ENCODE peak calls at places on chromosomes 16 and 17, in seven cellular contexts. One of them, this sample, is unnamed.
A peak's percentile ranks its signal among the peaks of the same experiment; 100 is the strongest.

GRCh38 chr16:20799599-20799998 is 6.7 kb downstream of the ERI2 start:
- DNase-seq in Calu3: no peak
- DNase-seq in kidney epithelial cell: no peak
- DNase-seq in cardiac fibroblast: peak; percentile 44
- DNase-seq in BJ: no peak
- DNase-seq in HFF-Myc: no peak
- DNase-seq in left lung: no peak
- DNase-seq in this sample: peak; percentile 25

GRCh38 chr16:24986512-24987303 is 28.5 kb downstream of the ARHGAP17 start:
- DNase-seq in Calu3: no peak
- DNase-seq in kidney epithelial cell: no peak
- DNase-seq in cardiac fibroblast: peak; percentile 91
- DNase-seq in BJ: peak; percentile 47
- DNase-seq in HFF-Myc: no peak
- DNase-seq in left lung: no peak
- DNase-seq in this sample: no peak

GRCh38 chr16:51953541-51953940 is 593.4 kb downstream of the TOX3 start:
- DNase-seq in Calu3: no peak
- DNase-seq in kidney epithelial cell: no peak
- DNase-seq in cardiac fibroblast: no peak
- DNase-seq in BJ: no peak
- DNase-seq in HFF-Myc: no peak
- DNase-seq in left lung: no peak
- DNase-seq in this sample: no peak

GRCh38 chr17:333626-334396 is 18.8 kb downstream of the RPH3AL start:
- DNase-seq in Calu3: no peak
- DNase-seq in kidney epithelial cell: no peak
- DNase-seq in cardiac fibroblast: peak; percentile 27
- DNase-seq in BJ: no peak
- DNase-seq in HFF-Myc: no peak
- DNase-seq in left lung: peak; percentile 60
- DNase-seq in this sample: no peak

GRCh38 chr17:41527076-41528023 is 758 bp downstream of the KRT19 start:
- DNase-seq in Calu3: peak; percentile 80
- DNase-seq in kidney epithelial cell: no peak
- DNase-seq in cardiac fibroblast: no peak
- DNase-seq in BJ: no peak
- DNase-seq in HFF-Myc: no peak
- DNase-seq in left lung: no peak
- DNase-seq in this sample: no peak

GRCh38 chr16:67514382-67514828 is 14.2 kb upstream of the RIPOR1 start:
- DNase-seq in Calu3: peak; percentile 85
- DNase-seq in kidney epithelial cell: peak; percentile 53
- DNase-seq in cardiac fibroblast: peak; percentile 93
- DNase-seq in BJ: peak; percentile 24
- DNase-seq in HFF-Myc: peak; percentile 72
- DNase-seq in left lung: peak; percentile 82
- DNase-seq in this sample: peak; percentile 70

GRCh38 chr16:88649924-88650748 is 717 bp downstream of the CYBA start:
- DNase-seq in Calu3: no peak
- DNase-seq in kidney epithelial cell: no peak
- DNase-seq in cardiac fibroblast: peak; percentile 41
- DNase-seq in BJ: no peak
- DNase-seq in HFF-Myc: no peak
- DNase-seq in left lung: peak; percentile 71
- DNase-seq in this sample: peak; percentile 79

GRCh38 chr16:86913886-86914285 is 335.5 kb downstream of the FOXL1 start:
- DNase-seq in Calu3: no peak
- DNase-seq in kidney epithelial cell: no peak
- DNase-seq in cardiac fibroblast: no peak
- DNase-seq in BJ: no peak
- DNase-seq in HFF-Myc: no peak
- DNase-seq in left lung: no peak
- DNase-seq in this sample: no peak

GRCh38 chr17:80833952-80834895 is 157.4 kb upstream of the CHMP6 start:
- DNase-seq in Calu3: no peak
- DNase-seq in kidney epithelial cell: no peak
- DNase-seq in cardiac fibroblast: peak; percentile 79
- DNase-seq in BJ: peak; percentile 58
- DNase-seq in HFF-Myc: peak; percentile 80
- DNase-seq in left lung: peak; percentile 44
- DNase-seq in this sample: no peak

GRCh38 chr16:83200005-83200779 is 573.4 kb downstream of the CDH13 start:
- DNase-seq in Calu3: no peak
- DNase-seq in kidney epithelial cell: no peak
- DNase-seq in cardiac fibroblast: peak; percentile 48
- DNase-seq in BJ: no peak
- DNase-seq in HFF-Myc: no peak
- DNase-seq in left lung: no peak
- DNase-seq in this sample: no peak

GRCh38 chr17:236641-237405 is 55.4 kb upstream of the DOC2B start:
- DNase-seq in Calu3: no peak
- DNase-seq in kidney epithelial cell: no peak
- DNase-seq in cardiac fibroblast: no peak
- DNase-seq in BJ: no peak
- DNase-seq in HFF-Myc: no peak
- DNase-seq in left lung: peak; percentile 28
- DNase-seq in this sample: no peak

GRCh38 chr17:74907012-74907411 is 13.6 kb upstream of the FADS6 start:
- DNase-seq in Calu3: no peak
- DNase-seq in kidney epithelial cell: no peak
- DNase-seq in cardiac fibroblast: no peak
- DNase-seq in BJ: no peak
- DNase-seq in HFF-Myc: no peak
- DNase-seq in left lung: no peak
- DNase-seq in this sample: no peak

GRCh38 chr17:27038676-27039075 is 255.2 kb upstream of the WSB1 start:
- DNase-seq in Calu3: no peak
- DNase-seq in kidney epithelial cell: no peak
- DNase-seq in cardiac fibroblast: no peak
- DNase-seq in BJ: no peak
- DNase-seq in HFF-Myc: no peak
- DNase-seq in left lung: no peak
- DNase-seq in this sample: no peak

GRCh38 chr17:68600123-68600880 is 865 bp downstream of the FAM20A start:
- DNase-seq in Calu3: peak; percentile 62
- DNase-seq in kidney epithelial cell: no peak
- DNase-seq in cardiac fibroblast: no peak
- DNase-seq in BJ: no peak
- DNase-seq in HFF-Myc: no peak
- DNase-seq in left lung: peak; percentile 67
- DNase-seq in this sample: peak; percentile 49

GRCh38 chr16:10122546-10122945 is 59.7 kb downstream of the GRIN2A start:
- DNase-seq in Calu3: peak; percentile 72
- DNase-seq in kidney epithelial cell: no peak
- DNase-seq in cardiac fibroblast: peak; percentile 11
- DNase-seq in BJ: no peak
- DNase-seq in HFF-Myc: no peak
- DNase-seq in left lung: no peak
- DNase-seq in this sample: peak; percentile 7

GRCh38 chr17:35241520-35241919 is 1.4 kb upstream of the SLFN5 start:
- DNase-seq in Calu3: no peak
- DNase-seq in kidney epithelial cell: no peak
- DNase-seq in cardiac fibroblast: no peak
- DNase-seq in BJ: no peak
- DNase-seq in HFF-Myc: no peak
- DNase-seq in left lung: no peak
- DNase-seq in this sample: no peak

GRCh38 chr17:18235743-18236256 is 10.4 kb downstream of the LLGL1 start:
- DNase-seq in Calu3: peak; percentile 24
- DNase-seq in kidney epithelial cell: no peak
- DNase-seq in cardiac fibroblast: peak; percentile 54
- DNase-seq in BJ: no peak
- DNase-seq in HFF-Myc: peak; percentile 30
- DNase-seq in left lung: no peak
- DNase-seq in this sample: no peak

GRCh38 chr16:81263470-81264200 is 25.1 kb downstream of the BCO1 start:
- DNase-seq in Calu3: no peak
- DNase-seq in kidney epithelial cell: no peak
- DNase-seq in cardiac fibroblast: peak; percentile 22
- DNase-seq in BJ: no peak
- DNase-seq in HFF-Myc: no peak
- DNase-seq in left lung: peak; percentile 42
- DNase-seq in this sample: no peak
- TF ChIP-seq CTCF in Calu3: no peak
- TF ChIP-seq CTCF in kidney epithelial cell: no peak
- TF ChIP-seq CTCF in cardiac fibroblast: peak; percentile 26
- TF ChIP-seq CTCF in BJ: peak; percentile 23
- TF ChIP-seq CTCF in HFF-Myc: no peak
- TF ChIP-seq CTCF in left lung: no peak
- TF ChIP-seq CTCF in this sample: no peak

GRCh38 chr17:66522591-66523272 is 220.3 kb downstream of the PRKCA start:
- DNase-seq in Calu3: no peak
- DNase-seq in kidney epithelial cell: no peak
- DNase-seq in cardiac fibroblast: peak; percentile 33
- DNase-seq in BJ: no peak
- DNase-seq in HFF-Myc: no peak
- DNase-seq in left lung: no peak
- DNase-seq in this sample: no peak

GRCh38 chr17:66524848-66525247 is 222.4 kb downstream of the PRKCA start:
- DNase-seq in Calu3: no peak
- DNase-seq in kidney epithelial cell: no peak
- DNase-seq in cardiac fibroblast: no peak
- DNase-seq in BJ: no peak
- DNase-seq in HFF-Myc: no peak
- DNase-seq in left lung: no peak
- DNase-seq in this sample: no peak

GRCh38 chr17:66520986-66521385 is 218.6 kb downstream of the PRKCA start:
- DNase-seq in Calu3: no peak
- DNase-seq in kidney epithelial cell: no peak
- DNase-seq in cardiac fibroblast: no peak
- DNase-seq in BJ: no peak
- DNase-seq in HFF-Myc: no peak
- DNase-seq in left lung: no peak
- DNase-seq in this sample: no peak

GRCh38 chr17:66525338-66525737 is 222.9 kb downstream of the PRKCA start:
- DNase-seq in Calu3: no peak
- DNase-seq in kidney epithelial cell: no peak
- DNase-seq in cardiac fibroblast: no peak
- DNase-seq in BJ: no peak
- DNase-seq in HFF-Myc: no peak
- DNase-seq in left lung: no peak
- DNase-seq in this sample: no peak

DNA sequence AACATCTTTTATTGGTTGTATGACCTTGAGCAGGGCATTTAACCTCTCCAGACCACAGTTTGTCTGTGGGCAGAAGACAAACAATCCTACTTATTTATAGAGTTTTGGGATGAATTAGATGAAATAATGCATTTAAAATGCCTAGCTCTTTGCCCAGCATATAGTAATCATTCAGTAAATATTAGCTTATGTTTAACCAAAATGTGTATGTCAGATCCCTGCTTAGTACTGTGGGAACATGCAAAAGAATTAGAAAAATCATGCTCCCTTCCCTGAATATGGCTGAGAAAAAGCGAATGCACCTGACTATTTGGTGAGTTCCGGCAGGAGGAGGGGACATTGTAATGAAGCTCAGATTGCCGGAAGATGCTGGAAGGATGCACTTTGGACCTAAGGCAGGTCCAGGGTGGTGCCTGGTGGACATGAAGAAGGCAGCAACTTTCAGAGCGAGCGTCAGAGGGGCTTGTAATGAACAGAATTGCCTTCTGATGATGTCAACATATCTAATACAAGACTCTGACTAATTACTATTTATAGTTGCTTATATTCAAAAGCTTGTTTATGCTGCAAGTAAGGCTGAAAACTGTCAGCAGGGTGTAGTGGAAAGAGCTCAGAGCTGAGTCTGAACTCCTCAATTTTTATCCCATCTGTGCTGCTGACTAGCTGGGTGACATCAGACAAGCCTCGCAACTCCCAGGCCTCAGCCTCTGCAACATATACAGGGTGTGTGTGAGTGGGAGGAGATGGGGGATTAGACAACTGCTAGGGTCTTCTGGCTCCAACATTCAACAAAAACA is 221.2 kb downstream of the PRKCA start:
- DNase-seq in Calu3: no peak
- DNase-seq in kidney epithelial cell: no peak
- DNase-seq in cardiac fibroblast: peak; percentile 45
- DNase-seq in BJ: no peak
- DNase-seq in HFF-Myc: no peak
- DNase-seq in left lung: no peak
- DNase-seq in this sample: no peak
- TF ChIP-seq CTCF in Calu3: no peak
- TF ChIP-seq CTCF in kidney epithelial cell: no peak
- TF ChIP-seq CTCF in cardiac fibroblast: no peak
- TF ChIP-seq CTCF in BJ: no peak
- TF ChIP-seq CTCF in HFF-Myc: no peak
- TF ChIP-seq CTCF in left lung: no peak
- TF ChIP-seq CTCF in this sample: no peak

GRCh38 chr17:56000411-56000810 is 152.9 kb upstream of the ANKFN1 start:
- DNase-seq in Calu3: no peak
- DNase-seq in kidney epithelial cell: no peak
- DNase-seq in cardiac fibroblast: no peak
- DNase-seq in BJ: no peak
- DNase-seq in HFF-Myc: no peak
- DNase-seq in left lung: no peak
- DNase-seq in this sample: no peak

DNA sequence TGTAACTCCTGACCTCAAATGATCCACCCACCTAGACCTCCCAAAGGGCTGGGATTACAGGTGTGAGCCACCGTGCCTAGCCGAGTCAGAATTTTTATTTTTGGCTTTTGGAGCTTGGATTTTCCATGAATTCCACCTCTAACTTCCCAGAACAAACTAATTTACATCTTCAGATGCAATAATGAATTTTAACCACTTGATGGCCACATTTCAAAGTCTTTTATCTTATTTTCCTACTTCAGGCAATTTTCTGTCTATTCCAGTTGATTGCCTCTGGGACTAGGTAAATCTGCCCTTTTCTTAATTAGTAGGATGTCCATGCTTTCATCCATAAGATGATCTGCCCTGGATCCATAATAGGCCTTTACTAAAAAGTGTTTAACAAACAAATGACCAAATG is 156.4 kb upstream of the ANKFN1 start:
- DNase-seq in Calu3: no peak
- DNase-seq in kidney epithelial cell: no peak
- DNase-seq in cardiac fibroblast: no peak
- DNase-seq in BJ: no peak
- DNase-seq in HFF-Myc: no peak
- DNase-seq in left lung: no peak
- DNase-seq in this sample: no peak
- TF ChIP-seq CTCF in Calu3: no peak
- TF ChIP-seq CTCF in kidney epithelial cell: no peak
- TF ChIP-seq CTCF in cardiac fibroblast: no peak
- TF ChIP-seq CTCF in BJ: peak; percentile 17
- TF ChIP-seq CTCF in HFF-Myc: no peak
- TF ChIP-seq CTCF in left lung: no peak
- TF ChIP-seq CTCF in this sample: no peak

DNA sequence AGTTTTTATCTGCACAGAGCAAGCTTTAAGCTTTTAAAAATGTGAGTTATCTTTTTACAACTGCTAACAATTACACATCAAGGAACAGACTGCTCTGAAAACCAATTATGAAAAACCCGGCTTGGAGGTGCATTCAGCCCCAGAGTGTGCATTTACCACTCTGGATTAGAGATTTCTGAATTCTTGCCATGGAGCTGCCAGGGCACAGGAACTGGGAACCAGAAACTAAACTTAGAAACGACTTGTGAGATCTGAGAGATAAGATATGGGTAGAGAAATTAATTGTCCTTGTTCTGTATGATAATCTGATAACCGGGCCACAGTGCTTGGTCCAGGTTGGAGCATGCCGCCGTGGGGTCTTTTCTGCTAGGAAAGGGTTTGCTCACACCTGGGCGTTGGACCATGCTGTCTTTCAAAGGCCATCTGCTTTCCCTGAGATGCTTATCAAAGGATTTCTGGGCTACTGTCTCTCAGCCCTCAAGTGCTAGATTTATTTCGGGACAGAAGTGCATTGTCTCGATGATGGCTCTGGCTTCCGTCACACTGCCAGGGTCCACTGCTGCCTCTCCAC is 210.0 kb downstream of the MAF start:
- DNase-seq in Calu3: no peak
- DNase-seq in kidney epithelial cell: no peak
- DNase-seq in cardiac fibroblast: no peak
- DNase-seq in BJ: no peak
- DNase-seq in HFF-Myc: no peak
- DNase-seq in left lung: no peak
- DNase-seq in this sample: no peak
- TF ChIP-seq CTCF in Calu3: no peak
- TF ChIP-seq CTCF in kidney epithelial cell: no peak
- TF ChIP-seq CTCF in cardiac fibroblast: no peak
- TF ChIP-seq CTCF in BJ: no peak
- TF ChIP-seq CTCF in HFF-Myc: no peak
- TF ChIP-seq CTCF in left lung: no peak
- TF ChIP-seq CTCF in this sample: no peak

This sample was measured in GM13977.